ENCODE peak calls at places on chromosomes 5 and 9, in five cellular contexts. E, I, T, S and U are unnamed samples.

GRCh38 chr5:58462623-58463230 is 2.8 kb upstream of the PLK2 start:
- DNase-seq in E (peak; percentile 79), T (peak; percentile 65), S (no peak), I (peak; percentile 90), U (peak; percentile 62)

GRCh38 chr5:91328743-91329142 is 54.4 kb downstream of the ARRDC3 start:
- DNase-seq in S (no peak), T (no peak), I (no peak), E (no peak), U (no peak)

GRCh38 chr9:35658894-35659220 is 765 bp downstream of the CCDC107 start:
- DNase-seq in S (no peak), I (no peak), E (peak; percentile 67), T (peak; percentile 23), U (peak; percentile 65)

GRCh38 chr9:125455132-125455531 is 193.5 kb downstream of the GAPVD1 start:
- DNase-seq in I (no peak), S (no peak), E (no peak), T (no peak), U (no peak)

GRCh38 chr9:98064623-98065392 is 8.3 kb downstream of the NANS start:
- DNase-seq in I (no peak), T (no peak), S (no peak), E (no peak), U (no peak)

GRCh38 chr9:134589748-134590147 is 51.9 kb upstream of the COL5A1 start:
- DNase-seq in E (no peak), I (no peak), S (no peak), T (no peak), U (no peak)

GRCh38 chr5:88666761-88667186 is 216.2 kb downstream of the MEF2C start:
- DNase-seq in T (no peak), E (no peak), S (no peak), I (peak; percentile 39), U (peak; percentile 58)

GRCh38 chr5:123937230-123937629 is 425.3 kb downstream of the CSNK1G3 start:
- DNase-seq in I (peak; percentile 68), T (peak; percentile 65), S (peak; percentile 3), E (peak; percentile 71), U (peak; percentile 52)

GRCh38 chr9:129958771-129959170 is 84.2 kb downstream of the FNBP1 start:
- DNase-seq in E (no peak), I (no peak), S (no peak), T (no peak), U (no peak)

GRCh38 chr5:126377444-126377843 is 45.8 kb upstream of the GRAMD2B start:
- DNase-seq in T (no peak), E (no peak), S (no peak), I (no peak), U (no peak)

GRCh38 chr9:89951671-89952070 is 346.9 kb downstream of the GADD45G start:
- DNase-seq in E (no peak), I (no peak), T (no peak), S (no peak), U (no peak)

GRCh38 chr5:119792154-119792799 is 162.9 kb downstream of the FAM170A start:
- DNase-seq in E (no peak), I (no peak), S (no peak), T (no peak), U (no peak)

GRCh38 chr9:103483471-103484096 is 488.5 kb downstream of the CYLC2 start:
- DNase-seq in E (no peak), I (no peak), T (no peak), S (no peak), U (no peak)

GRCh38 chr9:84061613-84062205 is 81.1 kb downstream of the RMI1 start:
- DNase-seq in I (no peak), T (no peak), S (no peak), E (no peak), U (no peak)

GRCh38 chr5:36045895-36046294 is 20.8 kb downstream of the UGT3A2 start:
- DNase-seq in I (no peak), E (no peak), S (no peak), T (no peak), U (no peak)

GRCh38 chr9:93958121-93958874 is 3.1 kb upstream of the BARX1 start:
- DNase-seq in I (no peak), T (no peak), E (no peak), S (no peak), U (peak; percentile 69)

GRCh38 chr5:56102885-56103284 is 108.1 kb upstream of the IL6ST start:
- DNase-seq in S (no peak), I (peak; percentile 82), T (no peak), E (no peak), U (no peak)

GRCh38 chr9:132410642-132411041 is 631 bp downstream of the CFAP77 start:
- DNase-seq in S (no peak), I (no peak), E (no peak), T (no peak), U (peak; percentile 12)

GRCh38 chr5:4082966-4083564 is 487.4 kb downstream of the IRX1 start:
- DNase-seq in I (no peak), T (no peak), S (no peak), E (no peak), U (no peak)

GRCh38 chr5:180401236-180401907 is 48.2 kb upstream of the GFPT2 start:
- DNase-seq in E (no peak), S (no peak), T (no peak), I (no peak), U (no peak)

GRCh38 chr9:35923927-35924763 is 14.9 kb downstream of the SPAAR start:
- DNase-seq in I (no peak), E (peak; percentile 92), T (no peak), S (no peak), U (peak; percentile 48)

GRCh38 chr5:181161534-181162175 is 14.3 kb downstream of the OR2V2 start:
- DNase-seq in E (no peak), T (no peak), S (no peak), I (no peak), U (no peak)

GRCh38 chr9:126155756-126156664 is 170.6 kb upstream of the MVB12B start:
- DNase-seq in E (no peak), I (no peak), S (no peak), T (no peak), U (no peak)

GRCh38 chr9:96025995-96026572 is 150.6 kb downstream of the ERCC6L2 start:
- DNase-seq in S (no peak), E (no peak), T (no peak), I (no peak), U (no peak)

GRCh38 chr9:26375448-26375847 is 517.2 kb downstream of the CAAP1 start:
- DNase-seq in T (no peak), S (no peak), E (no peak), I (no peak), U (no peak)

GRCh38 chr5:141557681-141558136 is 61.1 kb downstream of the DIAPH1 start:
- DNase-seq in E (peak; percentile 83), I (peak; percentile 94), S (peak; percentile 43), T (peak; percentile 50), U (peak; percentile 81)

GRCh38 chr9:135075234-135076142 is 12.0 kb upstream of the OLFM1 start:
- DNase-seq in T (no peak), E (no peak), S (no peak), I (no peak), U (no peak)

GRCh38 chr5:133962801-133963476 is 5.5 kb downstream of the C5orf15 start:
- DNase-seq in E (no peak), I (peak; percentile 27), S (no peak), T (no peak), U (no peak)

GRCh38 chr9:91985692-91986091 is 35.7 kb upstream of the ROR2 start:
- DNase-seq in E (no peak), I (no peak), S (no peak), T (no peak), U (no peak)

GRCh38 chr5:2017540-2018389 is 135.0 kb upstream of the IRX4 start:
- DNase-seq in I (peak; percentile 14), S (no peak), T (peak; percentile 8), E (peak; percentile 40), U (peak; percentile 54)

GRCh38 chr5:154967419-154968024 is 26.6 kb downstream of the MRPL22 start:
- DNase-seq in E (peak; percentile 14), I (peak; percentile 73), T (no peak), S (no peak), U (peak; percentile 11)

GRCh38 chr5:234450-234849 is 16.3 kb downstream of the SDHA start:
- DNase-seq in E (no peak), S (no peak), T (no peak), I (no peak), U (no peak)

GRCh38 chr5:112848116-112848811 is 12.8 kb upstream of the SRP19 start:
- DNase-seq in I (peak; percentile 68), E (peak; percentile 71), S (peak; percentile 51), T (peak; percentile 76), U (peak; percentile 75)

GRCh38 chr9:108081112-108081511 is 591.5 kb upstream of the KLF4 start:
- DNase-seq in E (no peak), S (no peak), T (no peak), I (no peak), U (no peak)

GRCh38 chr9:93679536-93680444 is 103.4 kb downstream of the PHF2 start:
- DNase-seq in T (no peak), S (no peak), I (no peak), E (no peak), U (no peak)

GRCh38 chr5:89954901-89955300 is 454.7 kb downstream of the CETN3 start:
- DNase-seq in S (no peak), I (no peak), E (no peak), T (no peak), U (no peak)

GRCh38 chr9:115717711-115718173 is 435.8 kb upstream of the PAPPA start:
- DNase-seq in E (no peak), I (no peak), S (no peak), T (no peak), U (no peak)

GRCh38 chr5:96816991-96817390 is 9.2 kb upstream of the ERAP1 start:
- DNase-seq in T (no peak), S (no peak), I (no peak), E (no peak), U (no peak)
- H3K4me3 ChIP-seq in T (no peak overlapping the region), S (peak overlapping the region; percentile 53), I (no peak overlapping the region), E (no peak overlapping the region), U (peak overlapping the region; percentile 55)

DNA sequence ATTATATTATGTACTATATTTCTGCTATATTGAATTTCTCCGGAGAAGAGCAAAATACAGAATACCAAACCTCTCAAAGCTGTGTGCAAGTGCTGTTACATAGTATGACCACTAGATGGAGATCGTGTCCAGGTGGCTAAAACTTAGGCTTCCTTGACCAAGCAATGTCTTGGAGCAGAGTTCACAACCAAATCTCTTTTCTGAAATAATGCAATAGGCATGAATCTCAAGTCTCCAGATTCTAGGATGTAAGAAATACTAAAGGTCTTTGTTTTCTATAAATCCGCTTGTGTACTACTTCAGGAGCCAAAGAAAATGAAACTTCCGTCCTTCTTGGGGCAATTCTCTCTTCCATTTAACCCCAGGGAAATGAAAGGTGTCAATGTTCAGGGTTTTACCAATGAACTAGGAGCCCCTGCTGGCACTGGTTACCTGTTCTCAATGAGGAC is 181.5 kb upstream of the RAI14 start:
- DNase-seq in T (peak; percentile 40), S (no peak), E (peak; percentile 70), I (peak; percentile 64), U (peak; percentile 64)
- TF ChIP-seq MYC in T (no peak), S (no peak), E (no peak), I (no peak), U (peak; percentile 9)

GRCh38 chr5:149409268-149409948 is 30.3 kb upstream of the IL17B start:
- DNase-seq in T (no peak), S (no peak), E (no peak), I (no peak), U (peak; percentile 37)
- H3K4me3 ChIP-seq in T (no peak overlapping the region), S (no peak overlapping the region), E (no peak overlapping the region), I (no peak overlapping the region), U (no peak overlapping the region)

DNA sequence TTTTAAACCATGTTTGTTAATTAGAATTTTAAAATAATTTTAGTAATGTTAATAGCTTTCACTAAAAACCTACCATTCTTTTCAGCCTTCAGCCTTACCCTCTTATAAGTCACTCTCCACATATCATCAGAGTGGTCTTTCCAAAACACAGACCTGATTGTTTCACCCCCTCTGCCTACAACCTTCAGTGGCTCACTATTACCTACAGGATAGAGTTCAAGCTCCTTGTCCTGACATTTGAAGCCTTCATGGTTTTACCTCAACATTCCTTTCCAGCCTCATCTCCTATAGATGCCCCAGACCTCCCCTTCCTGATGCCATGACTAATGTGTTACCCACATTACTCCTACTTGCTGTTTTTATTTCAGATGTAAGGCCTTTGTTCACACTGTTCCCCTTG is 27.8 kb upstream of the STRBP start:
- DNase-seq in S (no peak), I (no peak), E (no peak), T (no peak), U (no peak)
- TF ChIP-seq MYC in S (no peak), I (no peak), E (no peak), T (no peak), U (no peak)